ENCODE peak calls at places on chromosome 14, in five cellular contexts. W, U, Z, H and F are unnamed samples.

GRCh38 chr14:55889124-55889523 is 229.1 kb upstream of the PELI2 start:
- DNase-seq in Z (no peak), H (no peak), U (no peak), W (no peak), F (no peak)

GRCh38 chr14:24353551-24354529 is 14.0 kb upstream of the RIPK3 start:
- DNase-seq in W (no peak), Z (peak), U (no peak), H (peak), F (no peak)

GRCh38 chr14:94043111-94043755 is 17.1 kb downstream of the OTUB2 start:
- DNase-seq in U (no peak), Z (peak), W (no peak), H (no peak), F (no peak)

GRCh38 chr14:91649930-91650329 is 82.0 kb downstream of the CATSPERB start:
- DNase-seq in H (peak), W (peak), U (no peak), Z (peak), F (peak)

GRCh38 chr14:76810525-76810924 is 2.2 kb downstream of the ANGEL1 start:
- DNase-seq in Z (no peak), W (no peak), H (no peak), U (no peak), F (no peak)

GRCh38 chr14:105748204-105748578 is 221.8 kb downstream of the TMEM121 start:
- DNase-seq in U (no peak), W (no peak), Z (no peak), H (no peak), F (no peak)

GRCh38 chr14:53044486-53044885 is 93.6 kb upstream of the FERMT2 start:
- DNase-seq in U (no peak), H (no peak), W (no peak), Z (peak), F (peak)

GRCh38 chr14:76133103-76133502 is 18.6 kb upstream of the GPATCH2L start:
- DNase-seq in Z (peak), W (peak), H (no peak), U (no peak), F (peak)

GRCh38 chr14:36293824-36294223 is 26.6 kb downstream of the MBIP start:
- DNase-seq in W (no peak), Z (peak), H (no peak), U (no peak), F (peak)

GRCh38 chr14:105500726-105501101 is 9.7 kb downstream of the TEDC1 start:
- DNase-seq in H (no peak), U (no peak), Z (no peak), W (no peak), F (no peak)

GRCh38 chr14:67513631-67514108 is 19.4 kb upstream of the PLEKHH1 start:
- DNase-seq in H (peak), Z (no peak), W (no peak), U (no peak), F (no peak)

GRCh38 chr14:98136019-98136418 is 1136.0 kb downstream of the BCL11B start:
- DNase-seq in H (no peak), U (no peak), Z (no peak), W (no peak), F (no peak)

GRCh38 chr14:74871819-74872218 is 4.1 kb downstream of the PROX2 start:
- DNase-seq in Z (no peak), W (no peak), H (no peak), U (no peak), F (no peak)

GRCh38 chr14:75906680-75907280 is 75.0 kb downstream of the TGFB3 start:
- DNase-seq in H (peak), W (peak), Z (peak), U (no peak), F (peak)

GRCh38 chr14:61129168-61129745 is 148.2 kb downstream of the SLC38A6 start:
- DNase-seq in H (no peak), U (no peak), Z (no peak), W (no peak), F (no peak)

GRCh38 chr14:61584258-61584657 is 111.1 kb upstream of the HIF1A start:
- DNase-seq in W (no peak), H (no peak), U (no peak), Z (peak), F (no peak)

GRCh38 chr14:32469388-32470160 is 140.5 kb downstream of the AKAP6 start:
- DNase-seq in U (peak), H (no peak), W (peak), Z (peak), F (peak)

GRCh38 chr14:25836647-25837046 is 761.2 kb downstream of the NOVA1 start:
- DNase-seq in W (no peak), U (no peak), H (no peak), Z (no peak), F (no peak)

GRCh38 chr14:25837431-25837950 is 760.3 kb downstream of the NOVA1 start:
- DNase-seq in W (no peak), H (no peak), Z (no peak), U (no peak), F (no peak)

GRCh38 chr14:25828562-25828961 is 769.3 kb downstream of the NOVA1 start:
- DNase-seq in H (no peak), Z (no peak), W (no peak), U (no peak), F (no peak)

GRCh38 chr14:25833341-25834121 is 764.3 kb downstream of the NOVA1 start:
- DNase-seq in Z (peak), U (no peak), W (peak), H (no peak), F (peak)
- TF ChIP-seq CTCF in Z (peak), U (peak), W (peak), H (peak), F (peak)

GRCh38 chr14:54773171-54774006 is 129.2 kb downstream of the GCH1 start:
- DNase-seq in W (peak), Z (peak), U (peak), H (peak), F (peak)
- H3K4me3 ChIP-seq in W (no peak), Z (no peak), U (no peak), H (no peak), F (peak)

GRCh38 chr14:29166507-29166906 is 399.9 kb downstream of the FOXG1 start:
- DNase-seq in Z (no peak), U (no peak), H (no peak), W (peak), F (no peak)

GRCh38 chr14:29169408-29169807 is 402.8 kb downstream of the FOXG1 start:
- DNase-seq in Z (no peak), W (no peak), H (no peak), U (no peak), F (no peak)

GRCh38 chr14:29163109-29163508 is 396.5 kb downstream of the FOXG1 start:
- DNase-seq in H (no peak), U (no peak), Z (no peak), W (no peak), F (no peak)

DNA sequence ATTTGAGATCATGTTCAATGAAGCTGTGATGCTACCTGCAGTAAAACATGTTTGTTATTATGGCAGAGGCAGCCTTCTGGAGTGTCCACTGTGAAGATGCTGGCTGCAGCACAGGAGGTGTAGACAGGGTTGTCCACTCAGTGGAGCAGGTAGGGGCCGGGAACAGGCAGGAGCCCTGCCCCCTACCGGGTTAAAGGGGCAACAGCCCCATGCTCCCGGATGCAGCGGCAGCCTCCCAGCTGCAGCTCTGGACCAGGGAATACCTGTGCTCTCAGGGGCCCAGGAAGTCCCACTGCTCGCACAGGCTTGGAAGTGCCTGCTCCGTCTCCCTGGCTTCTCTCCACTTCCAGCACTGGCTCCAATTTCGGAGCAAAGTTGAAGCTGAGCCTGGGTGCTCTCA is 401.6 kb downstream of the FOXG1 start:
- DNase-seq in Z (no peak), H (no peak), U (no peak), W (no peak), F (no peak)
- TF ChIP-seq CTCF in Z (no peak), H (no peak), U (no peak), W (no peak), F (no peak)

GRCh38 chr14:100192672-100193416 is 33.4 kb upstream of the DEGS2 start:
- DNase-seq in W (peak), H (peak), Z (peak), U (peak), F (peak)

GRCh38 chr14:100191584-100192249 is 32.3 kb upstream of the DEGS2 start:
- DNase-seq in W (no peak), H (no peak), U (no peak), Z (peak), F (no peak)

GRCh38 chr14:100190126-100190525 is 30.7 kb upstream of the DEGS2 start:
- DNase-seq in U (no peak), H (no peak), Z (no peak), W (peak), F (no peak)

GRCh38 chr14:100192250-100192671 is 32.8 kb upstream of the DEGS2 start:
- DNase-seq in H (peak), Z (peak), W (no peak), U (no peak), F (no peak)

GRCh38 chr14:100193417-100194357 is 34.2 kb upstream of the DEGS2 start:
- DNase-seq in U (no peak), W (no peak), Z (no peak), H (no peak), F (no peak)
- H3K4me3 ChIP-seq in U (peak), W (no peak), Z (peak), H (peak), F (peak)